ENCODE peak calls at places on chromosomes 2 and 18, in seven cellular contexts. D, X, H, J, M, F and B are unnamed samples.

GRCh38 chr2:49585921-49586320 is 431.6 kb upstream of the FSHR start:
- DNase-seq in H (no peak), D (no peak), X (no peak), J (no peak), F (no peak), M (no peak), B (no peak)

GRCh38 chr2:138010890-138011289 is 46.6 kb downstream of the HNMT start:
- DNase-seq in X (no peak), D (no peak), J (no peak), H (no peak), F (no peak), M (no peak), B (no peak)

GRCh38 chr2:65366595-65367125 is 65.7 kb downstream of the SPRED2 start:
- DNase-seq in H (peak; percentile 98), M (peak; percentile 98), J (peak; percentile 98), D (no peak), F (no peak), X (no peak), B (peak; percentile 94)

GRCh38 chr18:76452357-76452756 is 42.7 kb downstream of the ZNF516 start:
- DNase-seq in J (peak; percentile 64), D (no peak), M (no peak), X (peak; percentile 8), F (no peak), H (peak; percentile 67), B (peak; percentile 65)

GRCh38 chr2:209495855-209496585 is 72.2 kb downstream of the MAP2 start:
- DNase-seq in J (peak; percentile 96), F (peak; percentile 44), M (peak; percentile 40), D (no peak), X (peak; percentile 21), H (peak; percentile 98), B (peak; percentile 99)

GRCh38 chr2:150479075-150479915 is 8.2 kb downstream of the RND3 start:
- DNase-seq in H (peak; percentile 60), D (no peak), F (no peak), X (no peak), M (no peak), J (peak; percentile 72), B (peak; percentile 80)

GRCh38 chr2:7071916-7072556 is 154.8 kb downstream of the RNF144A start:
- DNase-seq in D (no peak), J (no peak), X (no peak), H (no peak), M (no peak), F (no peak), B (no peak)

GRCh38 chr2:182668671-182669070 is 47.4 kb upstream of the DNAJC10 start:
- DNase-seq in D (no peak), F (no peak), M (peak; percentile 6), X (no peak), J (peak; percentile 3), H (peak; percentile 11), B (peak; percentile 87)

GRCh38 chr18:40485318-40485717 is 1469.7 kb upstream of the PIK3C3 start:
- DNase-seq in J (peak; percentile 68), H (peak; percentile 82), M (no peak), D (no peak), F (no peak), X (no peak), B (peak; percentile 25)

GRCh38 chr2:181395871-181396574 is 61.2 kb upstream of the ITGA4 start:
- DNase-seq in X (no peak), M (no peak), F (no peak), H (no peak), J (no peak), D (no peak), B (peak; percentile 23)

GRCh38 chr2:53740170-53740569 is 27.4 kb upstream of the CHAC2 start:
- DNase-seq in X (no peak), H (peak; percentile 64), F (no peak), J (peak; percentile 49), M (peak; percentile 4), D (no peak), B (peak; percentile 66)

GRCh38 chr2:232573042-232573441 is 22.6 kb downstream of the EIF4E2 start:
- DNase-seq in X (no peak), F (no peak), M (no peak), H (no peak), D (no peak), J (no peak), B (no peak)

GRCh38 chr18:79794851-79795250 is 2.9 kb upstream of the KCNG2 start:
- DNase-seq in D (no peak), M (no peak), X (no peak), H (no peak), F (no peak), J (no peak), B (no peak)
- H3K27me3 ChIP-seq in D (no peaks in the 10 kb centered on the region), M (no peaks in the 10 kb centered on the region), X (peaks cover 24% of the 10 kb centered on the region), H (peaks cover 30% of the 10 kb centered on the region), F (peaks cover 16% of the 10 kb centered on the region), J (peaks cover 40% of the 10 kb centered on the region), B (peaks cover 26% of the 10 kb centered on the region)

GRCh38 chr18:77851798-77852197 is 602.1 kb downstream of the GALR1 start:
- DNase-seq in H (no peak), J (no peak), M (no peak), D (no peak), X (no peak), F (no peak), B (no peak)

GRCh38 chr18:77859634-77860033 is 610.0 kb downstream of the GALR1 start:
- DNase-seq in M (no peak), X (no peak), H (no peak), J (no peak), D (no peak), F (no peak), B (no peak)

GRCh38 chr18:77858331-77858730 is 608.7 kb downstream of the GALR1 start:
- DNase-seq in J (no peak), M (no peak), X (no peak), H (no peak), D (no peak), F (no peak), B (no peak)

GRCh38 chr18:77857926-77858325 is 608.3 kb downstream of the GALR1 start:
- DNase-seq in H (no peak), F (no peak), M (no peak), J (no peak), D (no peak), X (no peak), B (no peak)

DNA sequence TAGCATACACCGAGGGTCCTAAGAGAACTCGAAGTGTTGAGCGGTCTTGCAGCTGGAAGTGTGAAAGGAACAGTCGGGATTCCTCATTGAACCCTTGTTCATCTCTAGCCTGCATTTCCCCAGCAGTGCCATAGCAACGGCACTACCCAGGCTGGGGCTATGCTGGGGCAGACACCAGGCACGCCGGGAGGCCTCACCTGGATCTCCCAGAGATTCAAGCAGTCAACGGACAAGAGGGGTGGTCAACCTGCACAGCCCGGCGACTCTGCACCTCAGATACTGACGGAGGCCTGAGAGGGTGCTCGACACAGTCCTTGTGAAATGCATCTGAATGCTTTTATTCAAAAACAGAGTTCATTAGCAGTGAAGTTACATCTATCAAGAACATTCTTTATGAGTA is 604.2 kb downstream of the GALR1 start:
- DNase-seq in F (no peak), H (no peak), M (no peak), X (no peak), D (no peak), J (no peak), B (no peak)
- H3K27me3 ChIP-seq in F (no peaks in the 10 kb centered on the region), H (no peaks in the 10 kb centered on the region), M (no peaks in the 10 kb centered on the region), X (no peaks in the 10 kb centered on the region), D (no peaks in the 10 kb centered on the region), J (no peaks in the 10 kb centered on the region), B (no peaks in the 10 kb centered on the region)

GRCh38 chr18:25349131-25349925 is 2.6 kb downstream of the ZNF521 start:
- DNase-seq in J (peak; percentile 72), M (no peak), D (no peak), X (peak; percentile 60), F (no peak), H (peak; percentile 69), B (peak; percentile 71)

GRCh38 chr18:25351773-25352628 is at the start of gene ZNF521:
- DNase-seq in J (peak; percentile 91), D (peak; percentile 31), F (peak; percentile 70), M (peak; percentile 32), X (peak; percentile 89), H (peak; percentile 92), B (peak; percentile 94)

GRCh38 chr18:25349926-25350560 is 1.9 kb downstream of the ZNF521 start:
- DNase-seq in J (peak; percentile 64), H (peak; percentile 13), X (peak; percentile 42), M (no peak), F (no peak), D (no peak), B (peak; percentile 31)

GRCh38 chr18:25351280-25351772 is 640 bp downstream of the ZNF521 start:
- DNase-seq in X (no peak), J (peak; percentile 40), H (peak; percentile 1), F (no peak), D (no peak), M (no peak), B (no peak)

DNA sequence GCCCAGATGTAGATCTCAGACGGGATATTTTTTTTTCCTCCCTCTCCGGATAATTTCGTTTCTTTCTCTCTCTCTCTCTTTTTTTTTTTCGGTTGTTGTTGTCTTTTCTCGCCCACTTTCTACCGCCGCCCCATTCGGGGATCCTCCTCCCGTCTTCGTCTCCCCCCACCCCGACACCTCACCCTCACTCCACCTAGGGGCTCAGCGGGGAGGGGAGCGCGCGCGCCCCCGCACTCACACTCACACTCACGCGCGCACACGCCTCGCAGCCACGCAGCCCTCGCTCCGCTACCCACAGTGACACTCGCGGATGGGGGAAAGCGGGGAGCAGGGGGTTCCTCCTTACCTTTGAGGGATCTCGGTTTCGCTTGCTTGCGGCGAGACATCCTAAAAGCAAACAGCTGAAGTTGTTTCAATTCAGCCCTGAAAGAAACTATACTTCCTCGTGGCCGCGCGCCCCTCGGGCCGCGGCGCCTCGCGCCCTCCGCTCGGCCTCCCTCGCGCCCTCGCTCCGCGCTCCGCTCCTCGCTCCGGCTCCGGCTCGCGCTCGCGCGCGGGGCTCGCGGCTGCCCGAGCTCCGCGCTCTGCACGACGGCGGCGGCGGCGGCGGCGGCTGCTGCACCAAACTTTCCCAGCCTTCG is 1.3 kb downstream of the ZNF521 start:
- DNase-seq in X (peak; percentile 59), H (peak; percentile 65), D (no peak), F (no peak), M (no peak), J (peak; percentile 84), B (peak; percentile 61)
- H3K27me3 ChIP-seq in X (no peaks in the 10 kb centered on the region), H (no peaks in the 10 kb centered on the region), D (peaks cover 43% of the 10 kb centered on the region), F (no peaks in the 10 kb centered on the region), M (peaks cover 7% of the 10 kb centered on the region), J (no peaks in the 10 kb centered on the region), B (no peaks in the 10 kb centered on the region)

GRCh38 chr2:80151651-80152050 is 152.9 kb downstream of the LRRTM1 start:
- DNase-seq in J (no peak), M (no peak), H (no peak), F (no peak), D (no peak), X (no peak), B (no peak)

GRCh38 chr2:80154231-80154915 is 150.2 kb downstream of the LRRTM1 start:
- DNase-seq in J (no peak), X (no peak), M (no peak), H (no peak), F (no peak), D (no peak), B (no peak)

GRCh38 chr2:80151248-80151647 is 153.3 kb downstream of the LRRTM1 start:
- DNase-seq in F (no peak), J (no peak), H (no peak), M (no peak), D (no peak), X (no peak), B (no peak)

GRCh38 chr2:80153768-80154167 is 150.8 kb downstream of the LRRTM1 start:
- DNase-seq in J (no peak), D (no peak), F (no peak), M (no peak), X (no peak), H (no peak), B (no peak)

DNA sequence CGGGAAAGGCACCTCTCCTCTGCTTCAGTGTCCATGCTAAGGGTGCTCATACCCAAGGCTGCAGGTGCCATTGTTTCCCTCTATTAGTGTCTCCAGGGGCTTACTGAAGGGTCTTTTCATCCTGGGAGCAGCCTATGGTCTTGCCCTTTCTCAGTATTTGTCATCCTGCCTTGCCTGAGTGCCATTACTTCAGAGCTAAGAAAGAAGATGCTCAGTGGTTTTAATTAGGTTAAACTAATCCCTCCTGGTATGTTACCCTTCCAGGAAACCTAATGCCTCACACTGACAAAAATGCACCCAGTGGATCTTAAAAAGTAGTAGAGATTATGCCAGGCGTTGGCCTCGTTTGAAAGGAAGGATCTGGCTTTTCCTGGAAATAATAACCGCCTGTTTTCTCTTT is 151.4 kb downstream of the LRRTM1 start:
- DNase-seq in J (peak; percentile 1), X (no peak), M (no peak), H (no peak), D (no peak), F (no peak), B (no peak)
- H3K27me3 ChIP-seq in J (no peaks in the 10 kb centered on the region), X (no peaks in the 10 kb centered on the region), M (no peaks in the 10 kb centered on the region), H (peaks cover 2% of the 10 kb centered on the region), D (no peaks in the 10 kb centered on the region), F (no peaks in the 10 kb centered on the region), B (no peaks in the 10 kb centered on the region)